ENCODE peak calls at places on chromosomes 16 and 17, in seven cellular contexts. I, K, A, N, Y, B and L are unnamed samples.

GRCh38 chr17:4771519-4772234 is at the start of gene TM4SF5:
- DNase-seq in I (no peak), K (no peak), A (no peak), N (no peak), Y (no peak), B (no peak), L (no peak)

GRCh38 chr16:55043499-55043898 is 112.8 kb downstream of the IRX5 start:
- DNase-seq in I (no peak), K (no peak), A (no peak), N (no peak), Y (no peak), B (no peak), L (no peak)

GRCh38 chr16:77782694-77783093 is 5.7 kb upstream of the VAT1L start:
- DNase-seq in I (no peak), K (no peak), A (no peak), N (peak; percentile 3), Y (no peak), B (no peak), L (no peak)

GRCh38 chr17:850828-851759 is 68.9 kb downstream of the MRM3 start:
- DNase-seq in I (no peak), K (no peak), A (peak; percentile 49), N (no peak), Y (no peak), B (no peak), L (no peak)

GRCh38 chr17:83171661-83172060 is 92.3 kb downstream of the METRNL start:
- DNase-seq in I (no peak), K (no peak), A (peak; percentile 9), N (no peak), Y (no peak), B (no peak), L (no peak)

GRCh38 chr16:75319513-75320401 is 68.3 kb upstream of the BCAR1 start:
- DNase-seq in I (no peak), K (no peak), A (no peak), N (peak; percentile 42), Y (no peak), B (peak; percentile 82), L (peak; percentile 47)

GRCh38 chr16:84803146-84803545 is 16.6 kb upstream of the CRISPLD2 start:
- DNase-seq in I (no peak), K (no peak), A (no peak), N (no peak), Y (no peak), B (no peak), L (no peak)

GRCh38 chr17:2171725-2172446 is 117.0 kb downstream of the HIC1 start:
- DNase-seq in I (peak; percentile 54), K (no peak), A (peak; percentile 94), N (no peak), Y (no peak), B (peak; percentile 96), L (no peak)

GRCh38 chr17:45428954-45429337 is 3.7 kb downstream of the ARHGAP27 start:
- DNase-seq in I (no peak), K (no peak), A (no peak), N (peak; percentile 60), Y (no peak), B (no peak), L (no peak)

GRCh38 chr17:31448467-31449077 is 57.1 kb downstream of the RAB11FIP4 start:
- DNase-seq in I (no peak), K (no peak), A (no peak), N (no peak), Y (no peak), B (peak; percentile 43), L (no peak)

GRCh38 chr16:14249291-14250032 is 178.3 kb downstream of the MRTFB start:
- DNase-seq in I (no peak), K (peak; percentile 14), A (peak; percentile 49), N (peak; percentile 62), Y (peak; percentile 48), B (peak; percentile 25), L (peak; percentile 31)

GRCh38 chr17:49742256-49742655 is 21.7 kb downstream of the FAM117A start:
- DNase-seq in I (no peak), K (no peak), A (no peak), N (peak; percentile 46), Y (no peak), B (no peak), L (peak; percentile 24)

GRCh38 chr17:6366144-6366755 is 68.7 kb downstream of the AIPL1 start:
- DNase-seq in I (no peak), K (no peak), A (no peak), N (no peak), Y (no peak), B (no peak), L (no peak)

GRCh38 chr17:45942284-45942683 is 47.9 kb downstream of the MAPT start:
- DNase-seq in I (peak; percentile 57), K (no peak), A (peak; percentile 36), N (no peak), Y (no peak), B (no peak), L (no peak)

GRCh38 chr17:37182786-37183185 is 193.0 kb upstream of the C17orf78 start:
- DNase-seq in I (no peak), K (no peak), A (no peak), N (no peak), Y (no peak), B (no peak), L (no peak)

GRCh38 chr16:85084841-85085535 is 27.3 kb downstream of the CIBAR2 start:
- DNase-seq in I (no peak), K (no peak), A (no peak), N (peak; percentile 65), Y (no peak), B (no peak), L (no peak)

GRCh38 chr16:69481901-69482341 is 57.5 kb downstream of the CYB5B start:
- DNase-seq in I (peak; percentile 49), K (no peak), A (peak; percentile 84), N (no peak), Y (no peak), B (peak; percentile 66), L (no peak)

GRCh38 chr16:77439106-77439505 is 4.3 kb upstream of the ADAMTS18 start:
- DNase-seq in I (no peak), K (no peak), A (no peak), N (no peak), Y (no peak), B (no peak), L (no peak)

GRCh38 chr17:41367426-41368075 is 2.1 kb downstream of the KRT33B start:
- DNase-seq in I (no peak), K (no peak), A (no peak), N (no peak), Y (no peak), B (peak; percentile 77), L (no peak)

GRCh38 chr16:9258423-9259051 is 167.1 kb downstream of the HAPSTR1 start:
- DNase-seq in I (no peak), K (no peak), A (no peak), N (peak; percentile 70), Y (peak; percentile 18), B (no peak), L (no peak)

GRCh38 chr17:61305024-61305423 is 94.6 kb upstream of the TBX2 start:
- DNase-seq in I (no peak), K (no peak), A (no peak), N (no peak), Y (no peak), B (peak; percentile 44), L (no peak)